ENCODE peak calls at places on chromosome 9, in seven cellular contexts. Z is GM04504; A is T-cell; C is substantia nigra; R is naive thymus-derived CD4-positive, alpha-beta T cell; I is B cell; H is endodermal cell. W is an unnamed sample.

GRCh38 chr9:108477538-108478006 is 378.2 kb downstream of the ACTL7B start:
- DNase-seq in R (no peak), Z (peak), A (no peak), C (no peak), I (no peak), H (no peak), W (no peak)

GRCh38 chr9:107147134-107147533 is 135.9 kb upstream of the RAD23B start:
- DNase-seq in A (no peak), Z (no peak), R (no peak), C (no peak), I (no peak), H (no peak), W (no peak)

GRCh38 chr9:117555964-117556629 is 141.2 kb upstream of the ASTN2 start:
- DNase-seq in Z (no peak), A (no peak), I (no peak), R (no peak), C (no peak), H (peak), W (peak)

GRCh38 chr9:14148501-14149103 is 165.3 kb downstream of the NFIB start:
- DNase-seq in A (no peak), H (no peak), I (no peak), R (no peak), Z (no peak), C (no peak), W (no peak)

GRCh38 chr9:20725675-20726074 is 41.6 kb downstream of the FOCAD start:
- DNase-seq in H (no peak), A (no peak), C (no peak), R (no peak), I (no peak), Z (no peak), W (no peak)

GRCh38 chr9:94865599-94866456 is 139.3 kb downstream of the AOPEP start:
- DNase-seq in C (no peak), Z (no peak), I (no peak), R (no peak), H (peak), A (no peak), W (no peak)

GRCh38 chr9:33124046-33124445 is 43.1 kb downstream of the B4GALT1 start:
- DNase-seq in C (no peak), H (no peak), Z (no peak), R (no peak), A (no peak), I (no peak), W (no peak)

GRCh38 chr9:81052846-81053245 is 636.5 kb downstream of the TLE1 start:
- DNase-seq in C (no peak), H (no peak), Z (no peak), R (no peak), I (no peak), A (no peak), W (no peak)

GRCh38 chr9:135500525-135501260 is at the start of gene MRPS2:
- DNase-seq in H (peak), C (peak), R (peak), Z (peak), A (peak), I (peak), W (peak)

GRCh38 chr9:18297532-18297872 is 176.5 kb upstream of the ADAMTSL1 start:
- DNase-seq in I (no peak), H (peak), A (no peak), R (no peak), Z (no peak), C (no peak), W (peak)

GRCh38 chr9:111798786-111799185 is 4.0 kb upstream of the SHOC1 start:
- DNase-seq in R (no peak), Z (peak), I (no peak), C (no peak), A (no peak), H (no peak), W (no peak)

GRCh38 chr9:112091805-112092204 is 83.3 kb downstream of the SUSD1 start:
- DNase-seq in H (peak), R (no peak), C (no peak), Z (no peak), A (no peak), I (no peak), W (no peak)

GRCh38 chr9:94554078-94554438 is 825 bp upstream of the PCAT7 start:
- DNase-seq in I (no peak), Z (no peak), H (no peak), A (no peak), R (no peak), C (no peak), W (no peak)

GRCh38 chr9:34520505-34521385 is 2.0 kb downstream of the ENHO start:
- DNase-seq in Z (no peak), R (no peak), A (no peak), I (no peak), C (no peak), H (no peak), W (no peak)

GRCh38 chr9:21381752-21382339 is 3.4 kb downstream of the IFNA2 start:
- DNase-seq in R (no peak), A (no peak), I (peak), Z (no peak), H (peak), C (no peak), W (peak)

GRCh38 chr9:115154969-115155534 is 37.1 kb upstream of the TNC start:
- DNase-seq in H (no peak), C (no peak), Z (no peak), I (no peak), R (no peak), A (no peak), W (no peak)

W was measured in ELF-1.